ENCODE peak calls at places on chromosomes 12 and 14, in five cellular contexts. D is activated T-cell treated with anti-CD3 and anti-CD28 coated beads for 24 hours, P is NCI-H510A treated with DMSO at 0.1 percent for 48 hours, Z is fibroblast of pulmonary artery, M is foreskin fibroblast. B is an unnamed sample.

GRCh38 chr14:53744846-53745245 is 211.8 kb downstream of the BMP4 start:
- DNase-seq in D (no peak), P (no peak), Z (no peak), M (peak; percentile 9), B (no peak)

GRCh38 chr14:81400202-81400678 is at the start of gene STON2:
- DNase-seq in D (no peak), P (peak; percentile 61), Z (peak; percentile 10), M (peak; percentile 69), B (no peak)

GRCh38 chr12:109737111-109737510 is 23.5 kb downstream of the FAM222A start:
- DNase-seq in D (no peak), P (no peak), Z (no peak), M (no peak), B (no peak)

GRCh38 chr12:50248406-50248805 is 34.9 kb downstream of the LIMA1 start:
- DNase-seq in D (no peak), P (no peak), Z (no peak), M (no peak), B (no peak)

GRCh38 chr12:25959069-25959961 is 833 bp downstream of the RASSF8 start:
- DNase-seq in D (no peak), P (peak; percentile 34), Z (peak; percentile 88), M (peak; percentile 92), B (no peak)

GRCh38 chr12:65500121-65500846 is 221.8 kb downstream of the MSRB3 start:
- DNase-seq in D (no peak), P (no peak), Z (peak; percentile 33), M (peak; percentile 56), B (no peak)

GRCh38 chr12:57475271-57476161 is 4.2 kb downstream of the ARHGAP9 start:
- DNase-seq in D (no peak), P (no peak), Z (no peak), M (peak; percentile 64), B (no peak)

GRCh38 chr14:26594148-26594547 is 3.7 kb downstream of the NOVA1 start:
- DNase-seq in D (no peak), P (no peak), Z (no peak), M (no peak), B (no peak)

GRCh38 chr14:69363055-69363454 is 35.0 kb downstream of the ERH start:
- DNase-seq in D (no peak), P (no peak), Z (peak; percentile 34), M (peak; percentile 86), B (peak; percentile 27)